ENCODE peak calls at places on chromosome X, in eight cellular contexts. X is nucleus accumbens; T is colonic mucosa; E is transverse colon; V is WTC11; M is stimulated activated CD4-positive, alpha-beta T cell treated with anti-CD3 and anti-CD28 coated beads, Interleukin-12 subunit alpha, Interleukin-12 subunit beta, amount 100 ng/mL, for 48 hours; A is posterior cingulate gyrus; L is CD8-positive, alpha-beta T cell. C is an unnamed sample.

GRCh38 chrX:34810364-34810763 is 132.2 kb upstream of the FAM47B start:
- DNase-seq in X (no peak), T (no peak), E (no peak), V (no peak), M (no peak), A (no peak), L (no peak), C (peak)

GRCh38 chrX:30821116-30821515 is 67.9 kb downstream of the TAB3 start:
- DNase-seq in X (no peak), T (no peak), E (no peak), V (no peak), M (no peak), A (no peak), L (no peak), C (no peak)

GRCh38 chrX:130726661-130727060 is 176.3 kb downstream of the ENOX2 start:
- DNase-seq in X (no peak), T (no peak), E (no peak), V (no peak), M (no peak), A (no peak), L (no peak), C (no peak)

GRCh38 chrX:30196322-30196721 is 19.0 kb upstream of the MAGEB2 start:
- DNase-seq in X (no peak), T (no peak), E (no peak), V (no peak), M (no peak), A (no peak), L (no peak), C (peak)

GRCh38 chrX:17414057-17414658 is 39.2 kb downstream of the NHS start:
- DNase-seq in X (no peak), T (no peak), E (no peak), V (no peak), M (no peak), A (no peak), L (no peak), C (no peak)

GRCh38 chrX:150635952-150636351 is 57.2 kb upstream of the MTMR1 start:
- DNase-seq in X (no peak), T (no peak), E (no peak), V (no peak), M (no peak), A (no peak), L (no peak), C (peak)

GRCh38 chrX:123830309-123830708 is 29.5 kb upstream of the XIAP start:
- DNase-seq in X (no peak), T (peak), E (peak), V (no peak), M (no peak), A (peak), L (no peak), C (peak)

GRCh38 chrX:47321978-47322377 is 48.4 kb upstream of the ZNF157 start:
- DNase-seq in X (no peak), T (no peak), E (no peak), V (peak), M (no peak), A (no peak), L (no peak), C (no peak)

GRCh38 chrX:29466441-29466840 is 748.9 kb upstream of the MAGEB2 start:
- DNase-seq in X (no peak), T (no peak), E (no peak), V (no peak), M (no peak), A (no peak), L (no peak), C (no peak)

GRCh38 chrX:1425381-1425780 is 27.3 kb downstream of the ASMTL start:
- DNase-seq in X (no peak), T (no peak), E (no peak), V (no peak), M (no peak), A (no peak), L (no peak), C (no peak)

GRCh38 chrX:154719132-154719675 is 31.7 kb downstream of the GAB3 start:
- DNase-seq in X (no peak), T (no peak), E (no peak), V (no peak), M (no peak), A (no peak), L (no peak), C (no peak)

GRCh38 chrX:21813612-21814368 is 25.6 kb upstream of the MBTPS2 start:
- DNase-seq in X (no peak), T (no peak), E (no peak), V (no peak), M (no peak), A (no peak), L (no peak), C (no peak)